ENCODE peak calls at places on chromosomes 4 and X, in five cellular contexts. A, W, O, P and B are unnamed samples.

GRCh38 chr4:10887600-10887999 is 203.0 kb upstream of the CLNK start:
- DNase-seq in A (no peak), W (no peak), O (no peak), P (no peak), B (no peak)

GRCh38 chr4:154622598-154622997 is 10.1 kb upstream of the FGG start:
- DNase-seq in A (peak; percentile 79), W (peak; percentile 66), O (no peak), P (peak; percentile 29), B (peak; percentile 41)

GRCh38 chrX:72208126-72208525 is 26.6 kb downstream of the PIN4 start:
- DNase-seq in A (no peak), W (peak; percentile 4), O (no peak), P (no peak), B (no peak)

GRCh38 chrX:21493226-21493850 is 119.1 kb downstream of the CNKSR2 start:
- DNase-seq in A (no peak), W (no peak), O (no peak), P (no peak), B (no peak)

GRCh38 chr4:64538219-64538618 is 129.0 kb upstream of the TECRL start:
- DNase-seq in A (no peak), W (no peak), O (no peak), P (no peak), B (no peak)

GRCh38 chrX:153647461-153648357 is 706 bp downstream of the DUSP9 start:
- DNase-seq in A (no peak), W (no peak), O (no peak), P (no peak), B (no peak)

GRCh38 chr4:147829401-147830101 is 97.7 kb downstream of the ARHGAP10 start:
- DNase-seq in A (no peak), W (no peak), O (no peak), P (no peak), B (no peak)

GRCh38 chr4:85298037-85298436 is 176.9 kb upstream of the ARHGAP24 start:
- DNase-seq in A (no peak), W (peak; percentile 51), O (no peak), P (no peak), B (no peak)

GRCh38 chr4:54914781-54915180 is 210.6 kb downstream of the KDR start:
- DNase-seq in A (no peak), W (no peak), O (no peak), P (no peak), B (no peak)

GRCh38 chrX:111743316-111743715 is 62.3 kb downstream of the ALG13 start:
- DNase-seq in A (no peak), W (no peak), O (no peak), P (no peak), B (no peak)

GRCh38 chr4:120070191-120070590 is 3.5 kb upstream of the MAD2L1 start:
- DNase-seq in A (no peak), W (no peak), O (no peak), P (no peak), B (no peak)

GRCh38 chr4:30767147-30767546 is 47.0 kb downstream of the PCDH7 start:
- DNase-seq in A (no peak), W (no peak), O (no peak), P (no peak), B (no peak)

GRCh38 chr4:185359767-185360446 is 35.8 kb downstream of the LRP2BP start:
- DNase-seq in A (no peak), W (no peak), O (no peak), P (no peak), B (no peak)

GRCh38 chrX:118197730-118198129 is 81.1 kb upstream of the KLHL13 start:
- DNase-seq in A (no peak), W (no peak), O (no peak), P (no peak), B (no peak)

GRCh38 chr4:178632415-178632814 is 1190.2 kb upstream of the AGA start:
- DNase-seq in A (no peak), W (peak; percentile 8), O (no peak), P (no peak), B (no peak)

GRCh38 chr4:30719363-30720020 is 677 bp upstream of the PCDH7 start:
- DNase-seq in A (no peak), W (no peak), O (no peak), P (no peak), B (no peak)

GRCh38 chr4:170014359-170015008 is 11.7 kb downstream of the MFAP3L start:
- DNase-seq in A (no peak), W (no peak), O (no peak), P (no peak), B (no peak)

GRCh38 chrX:118368398-118368797 is 22.5 kb downstream of the WDR44 start:
- DNase-seq in A (no peak), W (no peak), O (no peak), P (no peak), B (no peak)

GRCh38 chr4:174598800-174599199 is 76.5 kb upstream of the HPGD start:
- DNase-seq in A (no peak), W (no peak), O (no peak), P (no peak), B (no peak)